ENCODE peak calls at places on chromosome 1, in four cellular contexts. One of them, this sample, is unnamed.

GRCh38 chr1:185811062-185811709 is 77.0 kb downstream of the HMCN1 start:
- DNase-seq in NCI-H2029: no peak
- DNase-seq in IMR-90: no peak
- DNase-seq in GM13976: no peak
- DNase-seq in this sample: no peak

GRCh38 chr1:109137959-109138757 is 24.2 kb downstream of the ELAPOR1 start:
- DNase-seq in NCI-H2029: no peak
- DNase-seq in IMR-90: no peak
- DNase-seq in GM13976: no peak
- DNase-seq in this sample: no peak

GRCh38 chr1:78676347-78676982 is 26.8 kb downstream of the IFI44 start:
- DNase-seq in NCI-H2029: peak
- DNase-seq in IMR-90: peak
- DNase-seq in GM13976: peak
- DNase-seq in this sample: peak

GRCh38 chr1:50332941-50333594 is 90.2 kb downstream of the DMRTA2 start:
- DNase-seq in NCI-H2029: peak
- DNase-seq in IMR-90: peak
- DNase-seq in GM13976: peak
- DNase-seq in this sample: peak

GRCh38 chr1:84600796-84601195 is 26.6 kb upstream of the CTBS start:
- DNase-seq in NCI-H2029: no peak
- DNase-seq in IMR-90: no peak
- DNase-seq in GM13976: no peak
- DNase-seq in this sample: no peak

GRCh38 chr1:23394664-23395063 is 25.0 kb upstream of the ZNF436 start:
- DNase-seq in NCI-H2029: no peak
- DNase-seq in IMR-90: peak
- DNase-seq in GM13976: no peak
- DNase-seq in this sample: peak

GRCh38 chr1:168387781-168388760 is 107.4 kb downstream of the TBX19 start:
- DNase-seq in NCI-H2029: no peak
- DNase-seq in IMR-90: no peak
- DNase-seq in GM13976: no peak
- DNase-seq in this sample: no peak

GRCh38 chr1:12251442-12251841 is 21.6 kb downstream of the VPS13D start:
- DNase-seq in NCI-H2029: no peak
- DNase-seq in IMR-90: peak
- DNase-seq in GM13976: no peak
- DNase-seq in this sample: no peak

GRCh38 chr1:38336308-38336707 is 289.7 kb upstream of the POU3F1 start:
- DNase-seq in NCI-H2029: no peak
- DNase-seq in IMR-90: no peak
- DNase-seq in GM13976: no peak
- DNase-seq in this sample: no peak

GRCh38 chr1:228935198-228935663 is 200.0 kb downstream of the RHOU start:
- DNase-seq in NCI-H2029: no peak
- DNase-seq in IMR-90: no peak
- DNase-seq in GM13976: no peak
- DNase-seq in this sample: no peak